ENCODE peak calls at places on chromosomes 7 and 10, in nine cellular contexts. R is left cardiac atrium; I is nucleus accumbens; L is COR-L47; N is DMS 273 treated with DMSO at 0.1 percent for 48 hours; U is HL-60; O is mesenchymal stem cell; H is activated CD8-positive, alpha-beta T cell treated with anti-CD3 and anti-CD28 coated beads, Interleukin-2, amount 10 ng/mL, durations not matched to agents 7 days and 5 days; S is ecto neural progenitor cell. M is an unnamed sample.

GRCh38 chr10:103553743-103554487 is 60.4 kb downstream of the NEURL1 start:
- DNase-seq in L (no peak), U (no peak), I (no peak), O (no peak), H (no peak), R (no peak), N (no peak), S (no peak), M (no peak)

GRCh38 chr7:46139079-46139478 is 218.0 kb upstream of the IGFBP3 start:
- DNase-seq in I (no peak), R (no peak), S (no peak), O (peak; percentile 48), L (no peak), U (no peak), H (no peak), N (no peak), M (no peak)

GRCh38 chr10:101226888-101227736 is 2.2 kb downstream of the LBX1 start:
- DNase-seq in U (no peak), O (no peak), N (no peak), L (no peak), R (no peak), S (peak; percentile 69), I (no peak), H (no peak), M (no peak)

GRCh38 chr10:69479241-69479730 is 28.0 kb downstream of the TSPAN15 start:
- DNase-seq in U (no peak), N (peak; percentile 87), S (no peak), L (peak; percentile 9), O (no peak), I (peak; percentile 45), H (no peak), R (peak; percentile 57), M (no peak)

GRCh38 chr10:123429631-123430257 is 236.4 kb upstream of the GPR26 start:
- DNase-seq in N (no peak), L (no peak), O (no peak), H (no peak), I (no peak), U (no peak), S (no peak), R (no peak), M (no peak)

GRCh38 chr7:26549281-26549943 is 257.8 kb downstream of the SNX10 start:
- DNase-seq in U (no peak), H (no peak), I (no peak), L (no peak), O (no peak), S (no peak), N (no peak), R (no peak), M (no peak)

GRCh38 chr10:12448729-12449391 is 99.5 kb downstream of the CAMK1D start:
- DNase-seq in I (no peak), O (peak; percentile 99), R (no peak), L (no peak), H (peak; percentile 87), S (no peak), N (no peak), U (no peak), M (peak; percentile 81)

GRCh38 chr10:116708386-116708785 is 34.0 kb downstream of the HSPA12A start:
- DNase-seq in O (no peak), H (no peak), L (no peak), N (no peak), I (no peak), S (no peak), R (no peak), U (no peak), M (no peak)

GRCh38 chr7:50246551-50246950 is 58.0 kb upstream of the IKZF1 start:
- DNase-seq in N (no peak), S (no peak), L (no peak), R (no peak), I (no peak), H (no peak), U (no peak), O (no peak), M (no peak)

GRCh38 chr7:118755067-118755625 is 530.6 kb downstream of the ANKRD7 start:
- DNase-seq in N (no peak), H (no peak), I (no peak), O (no peak), S (no peak), U (no peak), R (no peak), L (no peak), M (no peak)

GRCh38 chr7:130388671-130389070 is 8.4 kb downstream of the CPA1 start:
- DNase-seq in N (no peak), U (no peak), O (no peak), H (no peak), R (no peak), L (no peak), I (no peak), S (no peak), M (no peak)

GRCh38 chr7:95155965-95156364 is 168.4 kb downstream of the PON1 start:
- DNase-seq in O (no peak), S (no peak), L (no peak), N (no peak), H (no peak), U (no peak), R (no peak), I (no peak), M (no peak)

M was measured in DND-41.